ENCODE peak calls at places on chromosome 3, in eight cellular contexts. M is suprapubic skin, O is brain microvascular endothelial cell, A is A673, Y is colonic mucosa, P is astrocyte of the spinal cord, K is GM23338, F is mesothelial cell of epicardium. X is an unnamed sample.

GRCh38 chr3:187161556-187161955 is 22.3 kb upstream of the RPL39L start:
- DNase-seq in M (no peak), O (no peak), A (no peak), Y (no peak), P (no peak), K (no peak), F (no peak), X (no peak)

GRCh38 chr3:89606151-89606550 is 498.7 kb downstream of the EPHA3 start:
- DNase-seq in M (no peak), O (peak; percentile 50), A (peak; percentile 47), Y (no peak), P (no peak), K (no peak), F (no peak), X (no peak)

GRCh38 chr3:141425523-141426233 is 57.4 kb downstream of the ZBTB38 start:
- DNase-seq in M (no peak), O (no peak), A (no peak), Y (no peak), P (peak; percentile 80), K (no peak), F (peak; percentile 26), X (no peak)

GRCh38 chr3:22594990-22595389 is 608.1 kb upstream of the UBE2E2 start:
- DNase-seq in M (no peak), O (no peak), A (no peak), Y (no peak), P (no peak), K (no peak), F (no peak), X (no peak)

GRCh38 chr3:42505849-42506410 is 3.5 kb downstream of the VIPR1 start:
- DNase-seq in M (peak; percentile 38), O (no peak), A (no peak), Y (peak; percentile 19), P (no peak), K (no peak), F (no peak), X (no peak)

GRCh38 chr3:131550562-131551188 is 47.9 kb upstream of the MRPL3 start:
- DNase-seq in M (no peak), O (no peak), A (no peak), Y (no peak), P (no peak), K (no peak), F (no peak), X (no peak)

GRCh38 chr3:195124378-195124985 is 146.5 kb downstream of the XXYLT1 start:
- DNase-seq in M (no peak), O (no peak), A (no peak), Y (no peak), P (no peak), K (no peak), F (no peak), X (no peak)

GRCh38 chr3:139121513-139122220 is 77.0 kb upstream of the PRR23C start:
- DNase-seq in M (no peak), O (peak; percentile 16), A (no peak), Y (peak; percentile 85), P (no peak), K (no peak), F (no peak), X (no peak)

GRCh38 chr3:25542571-25543039 is 114.5 kb downstream of the RARB start:
- DNase-seq in M (no peak), O (no peak), A (no peak), Y (no peak), P (no peak), K (no peak), F (no peak), X (no peak)

GRCh38 chr3:100268986-100269385 is 8.2 kb downstream of the TBC1D23 start:
- DNase-seq in M (no peak), O (no peak), A (no peak), Y (no peak), P (no peak), K (no peak), F (no peak), X (no peak)

GRCh38 chr3:27431116-27431515 is 53.1 kb downstream of the SLC4A7 start:
- DNase-seq in M (no peak), O (peak; percentile 96), A (peak; percentile 35), Y (no peak), P (peak; percentile 98), K (no peak), F (no peak), X (no peak)

GRCh38 chr3:189629803-189630455 is 1.3 kb upstream of the TP63 start:
- DNase-seq in M (no peak), O (no peak), A (no peak), Y (no peak), P (peak; percentile 9), K (no peak), F (no peak), X (no peak)

GRCh38 chr3:184620101-184620798 is 58.7 kb downstream of the EPHB3 start:
- DNase-seq in M (no peak), O (peak; percentile 73), A (no peak), Y (no peak), P (peak; percentile 22), K (no peak), F (no peak), X (no peak)

GRCh38 chr3:72839057-72839456 is 9.2 kb downstream of the SHQ1 start:
- DNase-seq in M (no peak), O (no peak), A (no peak), Y (no peak), P (no peak), K (no peak), F (no peak), X (no peak)

GRCh38 chr3:132892956-132893355 is 145.2 kb upstream of the TMEM108 start:
- DNase-seq in M (no peak), O (no peak), A (no peak), Y (no peak), P (no peak), K (no peak), F (no peak), X (no peak)

GRCh38 chr3:119690043-119690656 is 12.7 kb upstream of the CFAP91 start:
- DNase-seq in M (no peak), O (peak; percentile 32), A (peak; percentile 54), Y (no peak), P (peak; percentile 46), K (peak; percentile 68), F (no peak), X (no peak)

GRCh38 chr3:61562042-61562809 is 855 bp downstream of the PTPRG start:
- DNase-seq in M (peak; percentile 68), O (no peak), A (no peak), Y (peak; percentile 26), P (peak; percentile 36), K (no peak), F (peak; percentile 53), X (no peak)

GRCh38 chr3:17749281-17749680 is 6.8 kb upstream of the TBC1D5 start:
- DNase-seq in M (no peak), O (no peak), A (no peak), Y (no peak), P (no peak), K (no peak), F (no peak), X (no peak)
- TF ChIP-seq CTCF in M (no peak), O (no peak), A (no peak), Y (no peak), P (no peak), K (no peak), F (no peak), X (no peak)

GRCh38 chr3:182948305-182948704 is 32.0 kb downstream of the DCUN1D1 start:
- DNase-seq in M (no peak), O (no peak), A (no peak), Y (no peak), P (no peak), K (no peak), F (no peak), X (no peak)

GRCh38 chr3:182949688-182950087 is 30.6 kb downstream of the DCUN1D1 start:
- DNase-seq in M (no peak), O (no peak), A (no peak), Y (no peak), P (no peak), K (no peak), F (no peak), X (no peak)

DNA sequence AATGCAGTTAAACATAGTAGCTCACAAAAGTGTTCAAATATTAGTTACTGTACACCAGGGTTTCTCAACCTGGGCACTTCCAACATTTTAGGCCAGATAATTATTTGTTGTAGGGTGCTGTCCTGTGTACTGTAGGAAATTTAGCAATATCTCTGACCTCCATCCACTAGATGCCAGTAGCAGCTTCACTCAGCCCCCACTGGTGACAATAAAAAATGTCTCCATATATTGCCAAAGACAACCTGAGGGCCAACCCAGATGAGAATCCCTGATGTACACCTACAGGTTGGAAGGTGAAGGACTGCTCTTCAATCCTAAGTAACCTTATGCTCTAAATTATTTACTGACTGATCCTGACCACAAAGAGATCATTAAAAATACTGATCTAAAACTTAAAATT is 32.4 kb downstream of the DCUN1D1 start:
- DNase-seq in M (no peak), O (no peak), A (no peak), Y (no peak), P (no peak), K (peak; percentile 27), F (no peak), X (no peak)
- TF ChIP-seq CTCF in M (no peak), O (no peak), A (no peak), Y (no peak), P (no peak), K (no peak), F (no peak), X (no peak)

DNA sequence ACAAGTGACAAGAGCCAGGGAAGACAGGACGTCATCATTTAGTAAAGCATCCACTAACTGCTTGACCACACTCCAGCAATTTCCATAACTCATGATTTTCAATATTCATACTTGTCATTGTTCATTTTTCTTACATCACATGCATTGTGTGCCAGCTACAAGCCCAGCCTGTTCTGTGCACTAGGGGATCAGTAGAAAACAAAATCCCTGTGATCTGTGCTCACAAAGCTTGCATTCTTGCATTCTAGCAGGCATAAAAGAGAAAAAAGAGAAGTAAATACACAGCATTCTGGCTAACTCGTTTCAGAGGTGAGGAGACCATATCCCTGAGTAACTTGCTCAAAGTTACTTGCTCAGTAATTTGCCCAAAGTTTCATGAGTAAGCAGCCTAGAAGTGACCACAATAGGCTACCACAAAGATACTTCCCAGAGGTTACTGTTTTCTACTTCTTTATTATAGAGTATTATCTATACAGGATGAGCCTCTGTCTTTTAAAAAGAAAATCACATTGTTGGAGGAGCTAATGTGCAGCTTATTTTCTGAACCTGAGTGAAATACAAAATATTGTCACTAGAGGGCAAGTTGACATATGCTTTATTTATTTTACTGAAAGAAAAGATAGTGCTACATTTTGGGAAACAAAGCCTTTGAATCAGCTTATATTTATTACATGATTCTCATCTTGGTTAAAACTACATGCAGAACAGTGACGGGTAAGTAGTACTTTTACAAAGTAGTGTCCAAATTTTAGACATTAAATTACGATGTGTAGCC is 701.4 kb upstream of the LMCD1 start:
- DNase-seq in M (no peak), O (no peak), A (peak; percentile 52), Y (no peak), P (peak; percentile 18), K (peak; percentile 3), F (no peak), X (no peak)
- TF ChIP-seq CTCF in M (no peak), O (no peak), A (peak; percentile 61), Y (no peak), P (peak; percentile 13), K (peak; percentile 43), F (peak; percentile 60), X (no peak)

DNA sequence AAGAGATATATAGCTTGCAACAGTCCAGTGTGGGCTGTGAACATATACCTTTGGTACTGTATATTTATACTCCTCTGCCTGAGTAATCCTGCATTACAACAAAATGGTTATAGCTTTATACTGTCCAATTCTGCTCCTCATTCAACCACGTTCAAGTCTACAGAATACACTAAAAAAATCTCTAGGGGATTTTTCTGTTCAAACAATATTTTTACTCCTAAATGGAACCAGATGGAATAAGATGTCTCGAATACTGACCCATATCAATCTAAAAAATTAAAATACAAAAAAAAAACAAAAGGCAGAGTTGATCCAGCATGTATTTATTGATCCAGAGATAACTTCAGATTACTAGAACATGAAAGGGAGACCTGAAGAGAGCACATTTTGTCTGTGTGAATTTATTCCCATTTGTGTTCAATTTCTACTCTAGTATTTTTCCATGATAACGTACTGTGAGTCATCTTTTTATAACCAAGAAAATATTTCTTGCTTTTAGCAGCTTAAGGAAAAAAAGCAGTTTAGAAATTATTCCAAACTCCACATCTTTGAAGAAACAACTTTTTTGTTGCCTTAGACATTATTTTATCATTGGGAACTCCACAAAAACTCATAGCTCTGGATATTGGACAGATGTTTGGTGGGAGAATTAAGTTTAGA is 910.7 kb downstream of the TBL1XR1 start:
- DNase-seq in M (no peak), O (no peak), A (no peak), Y (no peak), P (peak; percentile 6), K (no peak), F (no peak), X (no peak)
- TF ChIP-seq CTCF in M (no peak), O (no peak), A (no peak), Y (no peak), P (no peak), K (no peak), F (no peak), X (no peak)

X was measured in omental fat pad.